ENCODE peak calls at places on chromosomes 7 and 10, in four cellular contexts. H is H1, K is GM12878, C is neural progenitor cell. S is an unnamed sample.

GRCh38 chr10:91604462-91604935 is 28.4 kb downstream of the PPP1R3C start:
- DNase-seq in K (no peak), H (no peak), C (no peak), S (no peak)

GRCh38 chr10:14050598-14050997 is 280.1 kb downstream of the FRMD4A start:
- DNase-seq in K (no peak), C (no peak), H (no peak), S (no peak)

GRCh38 chr10:89426230-89426868 is 12.0 kb downstream of the IFIT5 start:
- DNase-seq in K (no peak), C (peak), H (no peak), S (peak)

GRCh38 chr10:35324196-35324595 is 12.1 kb upstream of the CCNY start:
- DNase-seq in K (no peak), H (no peak), C (no peak), S (no peak)

GRCh38 chr7:8724080-8724718 is 290.8 kb downstream of the NXPH1 start:
- DNase-seq in C (peak), K (no peak), H (peak), S (no peak)

GRCh38 chr7:7812112-7812511 is 93.7 kb upstream of the RPA3 start:
- DNase-seq in H (no peak), C (no peak), K (no peak), S (no peak)

GRCh38 chr7:98553666-98554065 is 63.4 kb upstream of the NPTX2 start:
- DNase-seq in C (no peak), K (no peak), H (no peak), S (no peak)

GRCh38 chr7:96408881-96409280 is 87.0 kb upstream of the SLC25A13 start:
- DNase-seq in C (no peak), K (no peak), H (no peak), S (no peak)

GRCh38 chr10:59214160-59214559 is 37.7 kb downstream of the PHYHIPL start:
- DNase-seq in K (no peak), H (no peak), C (no peak), S (no peak)

GRCh38 chr7:6615853-6616555 is 594 bp downstream of the ZNF853 start:
- DNase-seq in K (no peak), C (peak), H (no peak), S (no peak)

GRCh38 chr10:16945566-16945965 is 128.3 kb upstream of the RSU1 start:
- DNase-seq in H (no peak), C (no peak), K (no peak), S (no peak)

GRCh38 chr7:157851501-157852067 is 514.8 kb downstream of the DNAJB6 start:
- DNase-seq in H (no peak), C (peak), K (no peak), S (no peak)
- TF ChIP-seq EZH2 in H (no peak), C (no peak), K (no peak), S (peak)

GRCh38 chr10:93160829-93161228 is 87.1 kb downstream of the CYP26A1 start:
- DNase-seq in H (no peak), C (no peak), K (no peak), S (no peak)

GRCh38 chr10:93165367-93165766 is 91.7 kb downstream of the CYP26A1 start:
- DNase-seq in K (no peak), H (no peak), C (no peak), S (no peak)

GRCh38 chr10:93154531-93154930 is 80.8 kb downstream of the CYP26A1 start:
- DNase-seq in H (no peak), K (no peak), C (no peak), S (no peak)

GRCh38 chr10:93166116-93166515 is 92.4 kb downstream of the CYP26A1 start:
- DNase-seq in C (no peak), H (no peak), K (no peak), S (no peak)

DNA sequence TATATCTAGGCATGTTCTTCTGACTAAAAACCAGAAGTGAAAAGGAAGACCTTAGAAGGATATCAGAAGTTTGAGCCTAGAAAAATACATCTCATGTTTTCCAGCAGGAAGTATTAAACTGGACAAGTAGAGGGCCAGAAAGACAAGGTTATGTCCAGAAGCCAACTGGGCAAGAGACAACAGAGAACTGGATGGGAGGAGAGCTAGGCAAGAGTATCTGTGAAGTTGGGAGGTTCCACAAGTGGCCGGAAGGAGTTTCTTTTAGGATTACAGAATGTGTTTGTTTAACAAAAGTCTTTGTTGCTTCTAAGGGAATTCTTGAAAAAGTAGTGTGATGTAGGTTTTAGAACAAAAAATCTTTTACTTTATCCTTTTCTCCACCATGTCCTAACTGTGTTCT is 86.4 kb downstream of the CYP26A1 start:
- DNase-seq in C (no peak), H (no peak), K (no peak), S (no peak)
- H3K27ac ChIP-seq in C (no peak), H (no peak), K (no peak), S (no peak)

DNA sequence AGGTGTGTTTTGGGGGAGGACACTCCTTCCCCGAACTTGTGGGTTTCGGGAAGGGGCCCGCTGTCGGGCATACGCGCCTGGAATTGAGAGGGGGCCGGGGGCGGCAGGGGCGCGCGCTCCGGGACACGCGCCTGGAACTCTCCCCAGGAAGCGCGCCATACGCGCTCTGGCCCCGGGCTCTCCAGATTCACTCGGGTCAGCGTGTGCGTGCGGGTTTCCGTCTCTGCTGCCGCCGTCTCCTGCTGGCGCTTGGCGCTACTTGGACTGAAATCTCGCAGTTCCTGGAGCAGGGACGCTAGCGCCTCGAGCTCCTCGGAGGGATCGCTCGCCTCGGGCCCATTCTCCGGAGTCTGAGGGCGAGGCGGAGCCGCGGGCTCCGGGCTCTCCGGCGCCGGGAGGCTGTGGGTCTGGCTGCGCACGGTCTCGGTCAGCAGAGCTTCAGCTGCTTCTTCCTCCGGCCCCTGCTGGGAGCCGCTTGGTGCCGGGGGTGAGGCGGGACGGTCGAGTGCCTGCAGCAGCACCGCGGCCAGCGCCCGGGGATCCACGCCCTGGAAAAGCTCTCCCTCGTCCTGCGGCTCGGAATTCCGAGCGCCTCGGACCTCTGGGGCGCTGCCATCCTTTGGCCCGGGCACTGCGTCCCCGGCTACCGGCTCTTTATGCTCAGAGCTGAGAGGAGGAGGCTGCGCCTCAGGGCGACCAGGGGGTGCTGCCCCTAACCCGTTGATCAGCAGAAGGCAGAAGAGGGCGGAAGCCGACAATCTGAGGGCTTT is 1.1 kb downstream of the VGF start:
- DNase-seq in K (no peak), H (no peak), C (peak), S (no peak)
- TF ChIP-seq EZH2 in K (peak), H (peak), C (peak), S (no peak)

DNA sequence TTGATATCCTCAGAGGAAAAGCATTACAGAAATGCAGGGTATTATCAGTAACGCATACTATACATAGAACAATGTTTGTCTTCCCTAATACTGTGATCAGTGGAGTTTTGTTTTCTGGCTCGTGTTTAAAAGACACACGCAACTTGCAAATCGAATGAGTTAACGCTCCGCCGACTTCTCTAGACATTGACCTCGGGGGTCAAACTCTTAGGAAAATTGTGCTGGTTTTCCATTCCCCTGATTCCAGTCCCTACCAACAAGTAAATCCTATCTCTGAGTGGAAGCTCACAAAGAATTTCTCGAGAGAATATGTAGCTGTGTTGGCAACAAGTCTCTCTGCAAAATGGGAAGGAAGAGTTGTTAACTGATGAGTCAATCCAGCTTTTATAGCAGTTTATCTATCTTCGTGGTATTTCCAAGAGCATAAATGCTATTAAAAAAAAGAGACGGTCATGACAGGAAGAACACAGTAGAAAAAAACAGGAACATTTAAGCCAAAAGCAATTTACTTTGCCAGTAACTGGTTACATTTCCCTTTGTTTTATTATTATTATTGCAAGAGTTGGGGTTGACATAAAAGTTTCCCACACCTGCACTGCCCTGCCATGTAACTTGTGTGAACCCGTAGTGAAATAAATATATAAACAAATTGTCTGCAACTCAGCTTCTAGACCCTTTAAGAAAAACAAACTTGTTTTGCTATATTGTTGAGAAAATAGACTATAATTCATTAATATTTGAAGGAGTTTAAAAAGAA is 144.4 kb downstream of the ARID5B start:
- DNase-seq in K (no peak), C (no peak), H (no peak), S (no peak)
- H3K27ac ChIP-seq in K (peak), C (no peak), H (no peak), S (peak)

DNA sequence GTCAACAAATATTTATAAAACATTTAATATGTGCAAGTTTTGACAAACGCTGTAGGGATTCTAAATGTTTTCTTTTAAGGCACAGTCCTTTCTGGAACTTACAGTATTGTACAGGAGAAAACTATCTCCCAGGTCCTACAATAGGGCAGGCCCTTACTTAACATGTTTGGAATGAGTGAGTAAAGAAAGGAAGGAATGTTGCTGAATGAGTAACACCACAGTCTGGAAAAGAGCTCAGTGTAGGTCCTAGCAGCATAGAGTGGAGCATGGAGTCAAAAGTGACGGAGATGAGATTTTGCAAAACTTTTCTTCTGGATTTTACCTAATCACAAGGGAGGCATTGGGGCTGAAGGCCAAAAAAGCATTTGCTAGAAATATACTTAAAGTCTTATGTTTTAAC is 20.4 kb upstream of the ADD3 start:
- DNase-seq in K (no peak), H (no peak), C (no peak), S (no peak)
- TF ChIP-seq EZH2 in K (no peak), H (no peak), C (no peak), S (no peak)

GRCh38 chr7:40436761-40437160 is 302.0 kb downstream of the SUGCT start:
- DNase-seq in C (no peak), K (no peak), H (no peak), S (no peak)
- H3K27ac ChIP-seq in C (no peak), K (no peak), H (no peak), S (no peak)

DNA sequence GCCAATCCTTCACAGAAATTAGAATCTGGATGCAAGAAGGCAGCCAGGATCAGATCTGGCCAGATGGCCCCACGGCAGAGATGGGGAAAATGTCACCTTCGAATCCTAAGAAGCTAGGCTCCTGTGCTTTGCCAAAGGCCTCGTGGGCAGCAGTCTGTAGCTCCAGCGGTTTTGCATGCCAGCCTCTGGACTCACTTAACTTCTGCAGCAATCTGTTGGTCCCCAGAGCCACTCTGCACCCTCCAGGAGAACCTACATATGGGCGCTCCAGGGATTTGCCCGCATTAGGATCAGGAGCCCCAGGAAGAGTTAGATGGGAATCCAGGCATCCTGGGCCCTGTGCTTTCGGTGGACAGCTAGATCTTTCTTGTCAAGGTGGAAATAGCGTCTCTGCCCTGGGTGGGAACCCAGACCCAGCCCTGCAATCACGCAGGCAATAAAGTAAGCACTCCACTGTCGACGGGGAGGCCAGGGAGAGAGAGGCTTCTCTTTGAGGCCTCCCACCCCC is 10.1 kb upstream of the HOXA13 start:
- DNase-seq in H (no peak), K (no peak), C (no peak), S (no peak)
- TF ChIP-seq EZH2 in H (no peak), K (no peak), C (no peak), S (no peak)

GRCh38 chr10:93461807-93462178 is 20.3 kb downstream of the MYOF start:
- DNase-seq in H (no peak), C (no peak), K (no peak), S (no peak)
- H3K27ac ChIP-seq in H (no peak), C (no peak), K (no peak), S (no peak)

S was measured in SK-N-MC.